ENCODE peak calls at places on chromosomes 3 and 15, in nine cellular contexts. G, H, M, A, L, C, Y, I and Q are unnamed samples.

GRCh38 chr3:101253429-101253828 is 66.9 kb downstream of the IMPG2 start:
- DNase-seq in I (no peak), M (no peak), G (no peak), A (no peak), C (no peak), Y (peak; percentile 6), H (no peak), L (no peak), Q (no peak)

GRCh38 chr3:128084675-128085021 is 32.4 kb downstream of the SEC61A1 start:
- DNase-seq in Y (no peak), M (no peak), I (no peak), A (no peak), C (no peak), H (no peak), G (no peak), L (no peak), Q (no peak)

GRCh38 chr3:31941230-31941632 is 39.8 kb downstream of the OSBPL10 start:
- DNase-seq in I (no peak), C (peak; percentile 19), L (no peak), A (no peak), G (no peak), H (no peak), M (no peak), Y (peak; percentile 78), Q (no peak)

GRCh38 chr15:74433592-74434259 is at the start of gene SEMA7A:
- DNase-seq in G (peak; percentile 81), I (peak; percentile 94), H (peak; percentile 70), L (peak; percentile 81), A (peak; percentile 70), M (peak; percentile 85), Y (peak; percentile 70), C (peak; percentile 95), Q (peak; percentile 98)

GRCh38 chr15:88865498-88866099 is 29.7 kb downstream of the HAPLN3 start:
- DNase-seq in M (no peak), A (no peak), L (no peak), G (no peak), C (no peak), Y (peak; percentile 8), H (no peak), I (no peak), Q (no peak)

GRCh38 chr3:89699229-89699628 is 591.8 kb downstream of the EPHA3 start:
- DNase-seq in I (no peak), G (no peak), Y (no peak), H (no peak), L (no peak), C (no peak), A (no peak), M (no peak), Q (no peak)

GRCh38 chr15:48647963-48648362 is 2.5 kb upstream of the FBN1 start:
- DNase-seq in G (no peak), A (no peak), C (no peak), H (no peak), I (no peak), M (no peak), Y (no peak), L (no peak), Q (peak; percentile 9)

GRCh38 chr3:16864610-16865313 is 20.0 kb upstream of the PLCL2 start:
- DNase-seq in C (no peak), I (no peak), M (no peak), A (no peak), L (no peak), H (no peak), G (peak; percentile 39), Y (peak; percentile 88), Q (no peak)

GRCh38 chr3:54353547-54354339 is 231.4 kb downstream of the CACNA2D3 start:
- DNase-seq in H (no peak), A (no peak), I (no peak), C (no peak), G (no peak), Y (no peak), M (no peak), L (no peak), Q (no peak)

GRCh38 chr15:30038667-30039523 is 43.9 kb upstream of the GOLGA8J start:
- DNase-seq in C (peak; percentile 26), Y (no peak), G (no peak), H (no peak), A (no peak), L (no peak), M (no peak), I (no peak), Q (no peak)

GRCh38 chr15:85792872-85793621 is 1.7 kb downstream of the KLHL25 start:
- DNase-seq in M (peak; percentile 44), Y (no peak), C (no peak), A (no peak), I (no peak), L (no peak), G (no peak), H (no peak), Q (no peak)

GRCh38 chr3:50338989-50339388 is 1.6 kb downstream of the RASSF1 start:
- DNase-seq in G (no peak), A (no peak), H (no peak), Y (no peak), C (no peak), I (no peak), L (no peak), M (no peak), Q (no peak)

GRCh38 chr15:37106490-37107001 is 6.2 kb upstream of the MEIS2 start:
- DNase-seq in I (no peak), A (peak; percentile 83), L (peak; percentile 62), G (no peak), M (peak; percentile 49), Y (peak; percentile 34), H (peak; percentile 68), C (no peak), Q (no peak)
- TF ChIP-seq CTCF in I (peak; percentile 63), A (no peak), L (peak; percentile 22), G (no peak), M (peak; percentile 50), Y (peak; percentile 31), H (no peak), C (no peak), Q (peak; percentile 39)

GRCh38 chr15:61641645-61642044 is 412.5 kb upstream of the RORA start:
- DNase-seq in C (no peak), A (no peak), Y (no peak), G (no peak), H (no peak), I (no peak), M (no peak), L (no peak), Q (no peak)

GRCh38 chr15:61634837-61635236 is 405.7 kb upstream of the RORA start:
- DNase-seq in C (no peak), M (no peak), Y (no peak), I (no peak), G (no peak), L (no peak), A (no peak), H (no peak), Q (no peak)

GRCh38 chr15:61639491-61639890 is 410.4 kb upstream of the RORA start:
- DNase-seq in L (no peak), G (no peak), I (no peak), H (no peak), A (no peak), C (no peak), Y (no peak), M (no peak), Q (no peak)

GRCh38 chr15:61644550-61644949 is 415.4 kb upstream of the RORA start:
- DNase-seq in L (peak; percentile 21), Y (no peak), C (no peak), M (no peak), H (no peak), I (no peak), G (no peak), A (no peak), Q (no peak)

GRCh38 chr15:61640751-61641150 is 411.6 kb upstream of the RORA start:
- DNase-seq in A (no peak), M (no peak), C (no peak), I (no peak), G (no peak), Y (no peak), L (no peak), H (no peak), Q (no peak)
- TF ChIP-seq CTCF in A (no peak), M (no peak), C (no peak), I (no peak), G (no peak), Y (no peak), L (no peak), H (no peak), Q (no peak)

GRCh38 chr3:11211531-11212300 is 57.4 kb downstream of the HRH1 start:
- DNase-seq in G (no peak), M (no peak), L (no peak), I (no peak), H (no peak), C (no peak), A (no peak), Y (peak; percentile 35), Q (no peak)
- TF ChIP-seq CTCF in G (no peak), M (no peak), L (no peak), I (no peak), H (no peak), C (no peak), A (no peak), Y (peak; percentile 14), Q (no peak)

DNA sequence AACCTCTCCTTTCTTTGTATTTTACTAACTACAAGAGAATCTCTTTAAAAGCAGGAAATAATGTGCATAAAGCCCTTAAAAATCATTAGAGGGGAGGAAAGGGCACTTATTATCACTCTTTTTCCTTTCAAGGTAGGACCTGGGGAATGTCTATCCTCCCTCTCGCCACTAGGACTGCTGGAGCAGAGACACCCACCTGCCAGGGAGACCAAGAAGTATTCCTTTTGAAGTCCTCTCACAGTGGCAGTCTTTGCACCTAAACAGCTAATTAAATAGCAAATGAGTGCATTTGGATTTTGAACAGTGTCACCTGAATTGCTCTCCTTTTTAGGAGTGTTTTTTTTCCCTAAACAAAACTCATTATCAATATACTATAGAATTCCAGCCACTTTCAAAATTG is 874.1 kb downstream of the ZPLD1 start:
- DNase-seq in M (no peak), I (no peak), G (no peak), A (no peak), H (no peak), L (peak; percentile 24), C (no peak), Y (no peak), Q (no peak)
- TF ChIP-seq CTCF in M (no peak), I (peak; percentile 6), G (no peak), A (no peak), H (peak; percentile 39), L (no peak), C (no peak), Y (no peak), Q (no peak)

DNA sequence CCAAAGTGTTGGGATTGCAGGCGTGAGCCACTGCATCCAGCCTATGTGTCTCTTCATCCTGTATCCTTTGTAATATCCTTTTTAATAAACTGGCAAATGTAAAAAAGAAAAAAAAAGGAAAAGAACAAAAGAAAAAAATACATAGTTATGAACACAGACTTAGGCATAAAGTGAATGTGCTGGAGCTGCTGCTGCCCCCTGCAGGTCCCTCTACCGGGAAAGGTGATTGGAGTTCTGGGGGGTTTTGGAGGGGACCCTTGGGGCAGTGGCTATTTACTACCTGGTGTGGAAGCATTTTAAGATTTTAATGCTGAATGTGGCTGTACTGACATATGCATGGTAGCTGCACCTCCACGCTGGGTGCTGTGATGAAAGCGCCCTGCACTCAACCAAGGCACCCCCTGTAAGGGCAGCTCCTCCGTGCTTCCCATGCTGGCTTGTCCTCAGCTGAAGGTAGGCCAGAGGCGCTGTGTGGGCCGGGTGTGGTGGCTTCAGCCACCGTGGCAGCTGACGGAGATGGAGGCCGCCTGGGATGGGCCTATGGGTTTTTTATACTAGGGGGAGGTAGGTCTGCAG is 49.9 kb downstream of the RPLP1 start:
- DNase-seq in C (no peak), L (no peak), M (no peak), I (no peak), G (no peak), Y (no peak), A (no peak), H (no peak), Q (no peak)
- TF ChIP-seq CTCF in C (no peak), L (no peak), M (no peak), I (peak; percentile 37), G (peak; percentile 21), Y (no peak), A (peak; percentile 24), H (peak; percentile 16), Q (no peak)

GRCh38 chr3:197547618-197548017 is 8.2 kb downstream of the BDH1 start:
- DNase-seq in G (no peak), C (no peak), Y (no peak), M (no peak), A (no peak), L (peak; percentile 68), H (no peak), I (no peak), Q (no peak)
- TF ChIP-seq CTCF in G (no peak), C (no peak), Y (no peak), M (no peak), A (no peak), L (no peak), H (no peak), I (no peak), Q (no peak)